ENCODE peak calls at places on chromosome 1, in four cellular contexts. W is endodermal cell, S is fibroblast of lung, D is K562. P is an unnamed sample. For H3K4me1, the result is how much of the 10 kb centered on the place peaks cover.

GRCh38 chr1:66405046-66405445 is 128.9 kb upstream of the SGIP1 start:
- DNase-seq in W (no peak), D (no peak), S (no peak), P (no peak)

GRCh38 chr1:6037338-6037762 is 8.3 kb upstream of the KCNAB2 start:
- DNase-seq in W (peak), D (no peak), S (no peak), P (peak)

GRCh38 chr1:6874298-6874697 is 89.0 kb downstream of the CAMTA1 start:
- DNase-seq in S (no peak), D (no peak), W (peak), P (no peak)

GRCh38 chr1:76298399-76298798 is 223.9 kb downstream of the ST6GALNAC3 start:
- DNase-seq in D (no peak), S (no peak), W (no peak), P (no peak)

GRCh38 chr1:240027059-240027462 is 64.6 kb upstream of the FMN2 start:
- DNase-seq in D (peak), W (peak), S (peak), P (peak)

GRCh38 chr1:21919520-21919919 is 17.6 kb downstream of the HSPG2 start:
- DNase-seq in D (peak), S (peak), W (no peak), P (peak)

GRCh38 chr1:9782116-9782751 is 41.5 kb downstream of the CLSTN1 start:
- DNase-seq in W (no peak), S (no peak), D (no peak), P (no peak)

GRCh38 chr1:82485591-82486369 is 685.0 kb downstream of the ADGRL2 start:
- DNase-seq in D (no peak), W (peak), S (peak), P (peak)

GRCh38 chr1:109490029-109490933 is 3.6 kb upstream of the CYB561D1 start:
- DNase-seq in W (peak), D (peak), S (peak), P (peak)

GRCh38 chr1:198681247-198681646 is 42.4 kb downstream of the PTPRC start:
- DNase-seq in W (no peak), S (peak), D (no peak), P (peak)
- H3K4me1 ChIP-seq in W (under half), S (under half), D (under half), P (under half)

GRCh38 chr1:14945132-14946010 is 208.2 kb upstream of the TMEM51 start:
- DNase-seq in S (peak), D (no peak), W (peak), P (peak)
- H3K9ac ChIP-seq in S (peak), D (no peak), W (no peak), P (peak)

DNA sequence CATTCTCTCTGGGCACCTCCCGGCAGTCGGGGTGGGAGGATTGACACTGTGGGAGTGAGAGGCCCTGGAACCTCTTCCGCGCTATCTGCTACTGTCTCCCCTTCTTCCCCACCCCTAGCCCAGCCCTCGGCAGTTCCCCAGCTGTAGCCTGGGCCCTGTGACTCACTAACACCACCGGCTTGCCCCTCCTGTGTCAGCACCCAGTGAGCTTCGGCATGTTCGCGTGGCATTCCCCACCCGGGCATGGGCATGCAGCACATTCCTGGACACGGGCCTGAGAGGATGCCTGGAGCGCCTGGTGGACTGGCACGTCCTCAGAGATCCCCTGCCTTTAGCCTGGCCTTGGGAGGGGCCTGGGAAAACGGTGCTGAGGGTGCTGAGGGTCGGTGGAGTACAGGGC is 1.3 kb downstream of the CDK18 start:
- DNase-seq in D (no peak), W (no peak), S (no peak), P (no peak)
- H3K4me3 ChIP-seq in D (no peak), W (peak), S (no peak), P (no peak)

DNA sequence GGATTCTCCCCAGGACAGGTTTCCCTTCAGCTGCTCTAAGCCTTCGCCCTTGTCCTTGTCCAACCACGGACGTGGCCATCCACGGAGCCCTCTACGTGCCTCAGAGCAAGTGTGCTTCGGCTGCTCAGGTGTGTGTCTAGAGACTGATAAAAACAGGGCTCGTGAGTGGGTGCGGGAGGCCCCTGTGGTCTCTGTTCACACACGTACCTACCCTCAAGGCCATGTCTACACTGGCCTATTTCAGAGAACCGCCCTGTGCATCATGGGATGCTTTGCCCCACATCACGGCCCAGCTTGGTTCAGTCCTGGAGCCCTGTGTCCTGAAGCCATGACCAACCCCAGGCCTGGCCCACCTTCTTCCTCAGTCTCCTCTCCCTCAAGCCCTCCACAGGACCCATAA is 24.6 kb upstream of the RUNX3 start:
- DNase-seq in D (no peak), W (no peak), S (no peak), P (no peak)
- H3K4me1 ChIP-seq in D (under half), W (under half), S (under half), P (under half)